ENCODE peak calls at places on chromosomes 11 and 22, in seven cellular contexts. One of them, this sample, is unnamed.
A peak's percentile ranks its signal among the peaks of the same experiment; 100 is the strongest.

GRCh38 chr11:61109671-61110070 is 7.4 kb downstream of the CD5 start:
- DNase-seq in K562: no peak
- DNase-seq in GM12865: no peak
- DNase-seq in fibroblast of villous mesenchyme: no peak
- DNase-seq in cardiac fibroblast: no peak
- DNase-seq in GM04504: no peak
- DNase-seq in HS-5: no peak
- DNase-seq in this sample: no peak

GRCh38 chr11:120091121-120091520 is 46.8 kb downstream of the TRIM29 start:
- DNase-seq in K562: no peak
- DNase-seq in GM12865: no peak
- DNase-seq in fibroblast of villous mesenchyme: no peak
- DNase-seq in cardiac fibroblast: no peak
- DNase-seq in GM04504: no peak
- DNase-seq in HS-5: no peak
- DNase-seq in this sample: no peak

GRCh38 chr22:38941488-38941987 is 15.9 kb upstream of the APOBEC3A start:
- DNase-seq in K562: no peak
- DNase-seq in GM12865: peak; percentile 92
- DNase-seq in fibroblast of villous mesenchyme: peak; percentile 11
- DNase-seq in cardiac fibroblast: no peak
- DNase-seq in GM04504: no peak
- DNase-seq in HS-5: no peak
- DNase-seq in this sample: peak; percentile 89

GRCh38 chr11:73982595-73982989 is at the start of gene UCP2:
- DNase-seq in K562: peak; percentile 91
- DNase-seq in GM12865: peak; percentile 91
- DNase-seq in fibroblast of villous mesenchyme: peak; percentile 86
- DNase-seq in cardiac fibroblast: no peak
- DNase-seq in GM04504: peak; percentile 40
- DNase-seq in HS-5: no peak
- DNase-seq in this sample: peak; percentile 91

GRCh38 chr22:37611202-37611601 is 2.6 kb downstream of the GGA1 start:
- DNase-seq in K562: no peak
- DNase-seq in GM12865: no peak
- DNase-seq in fibroblast of villous mesenchyme: no peak
- DNase-seq in cardiac fibroblast: no peak
- DNase-seq in GM04504: no peak
- DNase-seq in HS-5: no peak
- DNase-seq in this sample: no peak

GRCh38 chr22:42261266-42261665 is 9.2 kb downstream of the TCF20 start:
- DNase-seq in K562: no peak
- DNase-seq in GM12865: no peak
- DNase-seq in fibroblast of villous mesenchyme: peak; percentile 53
- DNase-seq in cardiac fibroblast: peak; percentile 66
- DNase-seq in GM04504: no peak
- DNase-seq in HS-5: peak; percentile 23
- DNase-seq in this sample: no peak

GRCh38 chr11:70729949-70730348 is 331.6 kb downstream of the CTTN start:
- DNase-seq in K562: no peak
- DNase-seq in GM12865: no peak
- DNase-seq in fibroblast of villous mesenchyme: no peak
- DNase-seq in cardiac fibroblast: no peak
- DNase-seq in GM04504: no peak
- DNase-seq in HS-5: no peak
- DNase-seq in this sample: no peak

GRCh38 chr22:21632237-21632895 is at the start of gene CCDC116:
- DNase-seq in K562: peak; percentile 99
- DNase-seq in GM12865: peak; percentile 54
- DNase-seq in fibroblast of villous mesenchyme: no peak
- DNase-seq in cardiac fibroblast: no peak
- DNase-seq in GM04504: no peak
- DNase-seq in HS-5: no peak
- DNase-seq in this sample: peak; percentile 80